ENCODE peak calls at places on chromosomes 6 and 20, in ten cellular contexts. W is AG08395, S is GM13977, A is kidney tubule cell, T is heart left ventricle, K is NCI-H187, I is RPMI7951, B is H9, Q is NCI-H2081, Z is Right ventricle myocardium superior. H is an unnamed sample.

GRCh38 chr20:21826946-21827345 is 121.5 kb downstream of the PAX1 start:
- DNase-seq in B (peak; percentile 58), K (no peak), A (no peak), T (no peak), Q (no peak), W (no peak), I (no peak), S (no peak), Z (no peak), H (no peak)

GRCh38 chr6:43393597-43393996 is 24.1 kb upstream of the ZNF318 start:
- DNase-seq in B (no peak), A (no peak), Q (no peak), I (no peak), T (no peak), S (no peak), Z (no peak), W (no peak), K (no peak), H (no peak)

GRCh38 chr6:112269165-112269564 is 14.8 kb upstream of the LAMA4 start:
- DNase-seq in T (no peak), W (peak; percentile 55), S (no peak), A (peak; percentile 18), I (no peak), B (no peak), Z (no peak), Q (no peak), K (no peak), H (peak; percentile 37)

GRCh38 chr20:32098786-32099185 is 10.7 kb upstream of the TM9SF4 start:
- DNase-seq in S (no peak), I (no peak), T (no peak), Z (no peak), W (no peak), B (no peak), Q (no peak), K (no peak), A (no peak), H (no peak)

GRCh38 chr20:1883986-1884385 is 11.2 kb upstream of the SIRPA start:
- DNase-seq in A (no peak), T (no peak), Z (no peak), S (no peak), Q (no peak), W (no peak), I (no peak), K (no peak), B (no peak), H (no peak)

GRCh38 chr20:59207742-59208357 is 44.2 kb downstream of the ZNF831 start:
- DNase-seq in A (peak; percentile 37), I (peak; percentile 31), W (peak; percentile 29), Z (peak; percentile 62), Q (peak; percentile 2), K (peak; percentile 87), T (peak; percentile 75), S (peak; percentile 86), B (peak; percentile 88), H (peak; percentile 43)

GRCh38 chr6:138231399-138231886 is 13.2 kb upstream of the PBOV1 start:
- DNase-seq in T (no peak), W (no peak), I (no peak), Q (peak; percentile 86), S (no peak), K (no peak), Z (no peak), A (peak; percentile 41), B (no peak), H (no peak)

GRCh38 chr20:57213924-57214323 is 52.5 kb downstream of the BMP7 start:
- DNase-seq in Q (no peak), S (no peak), B (no peak), A (no peak), W (no peak), T (no peak), Z (no peak), I (no peak), K (no peak), H (no peak)

GRCh38 chr6:129253731-129254130 is 370.8 kb downstream of the LAMA2 start:
- DNase-seq in B (no peak), K (no peak), S (no peak), I (no peak), Q (no peak), T (no peak), W (no peak), Z (no peak), A (no peak), H (no peak)

GRCh38 chr6:167683028-167683862 is 143.5 kb upstream of the AFDN start:
- DNase-seq in T (no peak), W (no peak), B (no peak), I (peak; percentile 95), S (no peak), Q (no peak), K (no peak), A (peak; percentile 98), Z (peak; percentile 78), H (no peak)

GRCh38 chr6:30615219-30615957 is 1.7 kb downstream of the PPP1R10 start:
- DNase-seq in B (peak; percentile 75), A (peak; percentile 86), W (peak; percentile 51), T (no peak), S (no peak), I (peak; percentile 85), Z (no peak), K (no peak), Q (peak; percentile 77), H (peak; percentile 93)

GRCh38 chr6:33714385-33715040 is 3.0 kb upstream of the UQCC2 start:
- DNase-seq in K (no peak), W (no peak), T (no peak), A (no peak), I (no peak), B (no peak), Z (no peak), Q (no peak), S (no peak), H (no peak)

GRCh38 chr20:47778398-47779354 is 6.6 kb downstream of the SULF2 start:
- DNase-seq in I (peak; percentile 75), K (no peak), W (peak; percentile 59), A (no peak), S (no peak), Q (no peak), Z (no peak), B (no peak), T (no peak), H (peak; percentile 9)